ENCODE peak calls at places on chromosomes 6 and 20, in four cellular contexts. One of them, this sample, is unnamed.

GRCh38 chr6:67593247-67593646 is 1041.8 kb upstream of the ADGRB3 start:
- DNase-seq in activated T-cell treated with anti-CD3 and anti-CD28 coated beads, Interleukin-2, amount 50 U/mL, for 48 hours: no peak
- DNase-seq in HFFc6: no peak
- DNase-seq in HCT116: no peak
- DNase-seq in this sample: no peak

GRCh38 chr6:88952065-88952704 is 11.2 kb downstream of the RNGTT start:
- DNase-seq in activated T-cell treated with anti-CD3 and anti-CD28 coated beads, Interleukin-2, amount 50 U/mL, for 48 hours: no peak
- DNase-seq in HFFc6: no peak
- DNase-seq in HCT116: no peak
- DNase-seq in this sample: no peak

GRCh38 chr6:130365166-130366010 is 429 bp upstream of the TMEM200A start:
- DNase-seq in activated T-cell treated with anti-CD3 and anti-CD28 coated beads, Interleukin-2, amount 50 U/mL, for 48 hours: peak
- DNase-seq in HFFc6: peak
- DNase-seq in HCT116: peak
- DNase-seq in this sample: no peak

GRCh38 chr6:154536255-154536654 is 25.8 kb upstream of the CNKSR3 start:
- DNase-seq in activated T-cell treated with anti-CD3 and anti-CD28 coated beads, Interleukin-2, amount 50 U/mL, for 48 hours: no peak
- DNase-seq in HFFc6: no peak
- DNase-seq in HCT116: no peak
- DNase-seq in this sample: no peak

GRCh38 chr20:25254986-25255680 is 7.2 kb downstream of the PYGB start:
- DNase-seq in activated T-cell treated with anti-CD3 and anti-CD28 coated beads, Interleukin-2, amount 50 U/mL, for 48 hours: no peak
- DNase-seq in HFFc6: no peak
- DNase-seq in HCT116: no peak
- DNase-seq in this sample: no peak

GRCh38 chr6:21609881-21610329 is 16.4 kb downstream of the SOX4 start:
- DNase-seq in activated T-cell treated with anti-CD3 and anti-CD28 coated beads, Interleukin-2, amount 50 U/mL, for 48 hours: no peak
- DNase-seq in HFFc6: no peak
- DNase-seq in HCT116: no peak
- DNase-seq in this sample: no peak

GRCh38 chr20:36579996-36580545 is 6.7 kb downstream of the TGIF2 start:
- DNase-seq in activated T-cell treated with anti-CD3 and anti-CD28 coated beads, Interleukin-2, amount 50 U/mL, for 48 hours: no peak
- DNase-seq in HFFc6: peak
- DNase-seq in HCT116: no peak
- DNase-seq in this sample: peak

GRCh38 chr20:12171927-12172581 is 254.4 kb downstream of the BTBD3 start:
- DNase-seq in activated T-cell treated with anti-CD3 and anti-CD28 coated beads, Interleukin-2, amount 50 U/mL, for 48 hours: no peak
- DNase-seq in HFFc6: no peak
- DNase-seq in HCT116: no peak
- DNase-seq in this sample: no peak

GRCh38 chr6:37244430-37245310 is 12.9 kb upstream of the TBC1D22B start:
- DNase-seq in activated T-cell treated with anti-CD3 and anti-CD28 coated beads, Interleukin-2, amount 50 U/mL, for 48 hours: no peak
- DNase-seq in HFFc6: peak
- DNase-seq in HCT116: no peak
- DNase-seq in this sample: peak

GRCh38 chr6:47000842-47001241 is 41.3 kb downstream of the ADGRF1 start:
- DNase-seq in activated T-cell treated with anti-CD3 and anti-CD28 coated beads, Interleukin-2, amount 50 U/mL, for 48 hours: no peak
- DNase-seq in HFFc6: no peak
- DNase-seq in HCT116: no peak
- DNase-seq in this sample: no peak

GRCh38 chr20:32727663-32728062 is 15.6 kb downstream of the COMMD7 start:
- DNase-seq in activated T-cell treated with anti-CD3 and anti-CD28 coated beads, Interleukin-2, amount 50 U/mL, for 48 hours: no peak
- DNase-seq in HFFc6: peak
- DNase-seq in HCT116: no peak
- DNase-seq in this sample: no peak

GRCh38 chr6:108564178-108564577 is 3.5 kb downstream of the FOXO3 start:
- DNase-seq in activated T-cell treated with anti-CD3 and anti-CD28 coated beads, Interleukin-2, amount 50 U/mL, for 48 hours: no peak
- DNase-seq in HFFc6: peak
- DNase-seq in HCT116: peak
- DNase-seq in this sample: no peak

GRCh38 chr6:43809417-43810305 is 39.6 kb downstream of the VEGFA start:
- DNase-seq in activated T-cell treated with anti-CD3 and anti-CD28 coated beads, Interleukin-2, amount 50 U/mL, for 48 hours: no peak
- DNase-seq in HFFc6: peak
- DNase-seq in HCT116: no peak
- DNase-seq in this sample: peak

GRCh38 chr6:127120109-127120786 is 1.8 kb downstream of the RSPO3 start:
- DNase-seq in activated T-cell treated with anti-CD3 and anti-CD28 coated beads, Interleukin-2, amount 50 U/mL, for 48 hours: peak
- DNase-seq in HFFc6: no peak
- DNase-seq in HCT116: no peak
- DNase-seq in this sample: no peak

GRCh38 chr6:44672838-44673237 is 285.3 kb downstream of the CDC5L start:
- DNase-seq in activated T-cell treated with anti-CD3 and anti-CD28 coated beads, Interleukin-2, amount 50 U/mL, for 48 hours: no peak
- DNase-seq in HFFc6: no peak
- DNase-seq in HCT116: no peak
- DNase-seq in this sample: no peak

GRCh38 chr6:167734662-167735497 is 91.8 kb upstream of the AFDN start:
- DNase-seq in activated T-cell treated with anti-CD3 and anti-CD28 coated beads, Interleukin-2, amount 50 U/mL, for 48 hours: no peak
- DNase-seq in HFFc6: no peak
- DNase-seq in HCT116: no peak
- DNase-seq in this sample: no peak

GRCh38 chr6:3280091-3280490 is 21.3 kb downstream of the PSMG4 start:
- DNase-seq in activated T-cell treated with anti-CD3 and anti-CD28 coated beads, Interleukin-2, amount 50 U/mL, for 48 hours: no peak
- DNase-seq in HFFc6: no peak
- DNase-seq in HCT116: no peak
- DNase-seq in this sample: no peak

GRCh38 chr20:63979549-63980316 is at the start of gene SAMD10:
- DNase-seq in activated T-cell treated with anti-CD3 and anti-CD28 coated beads, Interleukin-2, amount 50 U/mL, for 48 hours: peak
- DNase-seq in HFFc6: no peak
- DNase-seq in HCT116: no peak
- DNase-seq in this sample: peak

GRCh38 chr6:89895273-89895874 is 1.1 kb downstream of the GJA10 start:
- DNase-seq in activated T-cell treated with anti-CD3 and anti-CD28 coated beads, Interleukin-2, amount 50 U/mL, for 48 hours: no peak
- DNase-seq in HFFc6: peak
- DNase-seq in HCT116: no peak
- DNase-seq in this sample: peak

GRCh38 chr6:157061770-157062594 is 261.3 kb downstream of the TMEM242 start:
- DNase-seq in activated T-cell treated with anti-CD3 and anti-CD28 coated beads, Interleukin-2, amount 50 U/mL, for 48 hours: no peak
- DNase-seq in HFFc6: no peak
- DNase-seq in HCT116: no peak
- DNase-seq in this sample: peak

GRCh38 chr20:49603209-49603627 is 35.3 kb upstream of the PTGIS start:
- DNase-seq in activated T-cell treated with anti-CD3 and anti-CD28 coated beads, Interleukin-2, amount 50 U/mL, for 48 hours: no peak
- DNase-seq in HFFc6: peak
- DNase-seq in HCT116: no peak
- DNase-seq in this sample: peak

GRCh38 chr6:10416516-10416862 is 1.6 kb upstream of the TFAP2A start:
- DNase-seq in activated T-cell treated with anti-CD3 and anti-CD28 coated beads, Interleukin-2, amount 50 U/mL, for 48 hours: no peak
- DNase-seq in HFFc6: no peak
- DNase-seq in HCT116: no peak
- DNase-seq in this sample: no peak

GRCh38 chr6:144844596-144844995 is 559.5 kb downstream of the UTRN start:
- DNase-seq in activated T-cell treated with anti-CD3 and anti-CD28 coated beads, Interleukin-2, amount 50 U/mL, for 48 hours: no peak
- DNase-seq in HFFc6: no peak
- DNase-seq in HCT116: no peak
- DNase-seq in this sample: no peak

GRCh38 chr6:139161817-139162284 is 27.0 kb downstream of the HECA start:
- DNase-seq in activated T-cell treated with anti-CD3 and anti-CD28 coated beads, Interleukin-2, amount 50 U/mL, for 48 hours: peak
- DNase-seq in HFFc6: no peak
- DNase-seq in HCT116: no peak
- DNase-seq in this sample: no peak

GRCh38 chr20:3784226-3784853 is 2.2 kb downstream of the CENPB start:
- DNase-seq in activated T-cell treated with anti-CD3 and anti-CD28 coated beads, Interleukin-2, amount 50 U/mL, for 48 hours: no peak
- DNase-seq in HFFc6: no peak
- DNase-seq in HCT116: no peak
- DNase-seq in this sample: no peak

GRCh38 chr6:33988121-33989015 is 157.5 kb downstream of the GRM4 start:
- DNase-seq in activated T-cell treated with anti-CD3 and anti-CD28 coated beads, Interleukin-2, amount 50 U/mL, for 48 hours: no peak
- DNase-seq in HFFc6: no peak
- DNase-seq in HCT116: no peak
- DNase-seq in this sample: no peak

GRCh38 chr6:162074641-162075040 is 652.9 kb downstream of the PRKN start:
- DNase-seq in activated T-cell treated with anti-CD3 and anti-CD28 coated beads, Interleukin-2, amount 50 U/mL, for 48 hours: no peak
- DNase-seq in HFFc6: no peak
- DNase-seq in HCT116: no peak
- DNase-seq in this sample: no peak

GRCh38 chr6:83352413-83352812 is 78.4 kb downstream of the ME1 start:
- DNase-seq in activated T-cell treated with anti-CD3 and anti-CD28 coated beads, Interleukin-2, amount 50 U/mL, for 48 hours: no peak
- DNase-seq in HFFc6: no peak
- DNase-seq in HCT116: no peak
- DNase-seq in this sample: no peak

GRCh38 chr20:58818585-58819285 is 32.0 kb downstream of the GNAS-AS1 start:
- DNase-seq in activated T-cell treated with anti-CD3 and anti-CD28 coated beads, Interleukin-2, amount 50 U/mL, for 48 hours: peak
- DNase-seq in HFFc6: peak
- DNase-seq in HCT116: no peak
- DNase-seq in this sample: no peak

GRCh38 chr6:90403489-90404381 is 107.1 kb upstream of the BACH2 start:
- DNase-seq in activated T-cell treated with anti-CD3 and anti-CD28 coated beads, Interleukin-2, amount 50 U/mL, for 48 hours: no peak
- DNase-seq in HFFc6: no peak
- DNase-seq in HCT116: no peak
- DNase-seq in this sample: no peak

GRCh38 chr20:57483287-57484050 is 41.5 kb downstream of the CTCFL start:
- DNase-seq in activated T-cell treated with anti-CD3 and anti-CD28 coated beads, Interleukin-2, amount 50 U/mL, for 48 hours: no peak
- DNase-seq in HFFc6: no peak
- DNase-seq in HCT116: no peak
- DNase-seq in this sample: no peak

GRCh38 chr6:95866732-95867131 is 149.0 kb upstream of the FUT9 start:
- DNase-seq in activated T-cell treated with anti-CD3 and anti-CD28 coated beads, Interleukin-2, amount 50 U/mL, for 48 hours: no peak
- DNase-seq in HFFc6: no peak
- DNase-seq in HCT116: peak
- DNase-seq in this sample: peak

GRCh38 chr20:1844723-1845523 is 50.3 kb upstream of the SIRPA start:
- DNase-seq in activated T-cell treated with anti-CD3 and anti-CD28 coated beads, Interleukin-2, amount 50 U/mL, for 48 hours: peak
- DNase-seq in HFFc6: no peak
- DNase-seq in HCT116: no peak
- DNase-seq in this sample: peak

GRCh38 chr20:11849976-11850670 is 67.6 kb upstream of the BTBD3 start:
- DNase-seq in activated T-cell treated with anti-CD3 and anti-CD28 coated beads, Interleukin-2, amount 50 U/mL, for 48 hours: no peak
- DNase-seq in HFFc6: peak
- DNase-seq in HCT116: peak
- DNase-seq in this sample: no peak

GRCh38 chr6:39777661-39778060 is 14.5 kb upstream of the DAAM2 start:
- DNase-seq in activated T-cell treated with anti-CD3 and anti-CD28 coated beads, Interleukin-2, amount 50 U/mL, for 48 hours: no peak
- DNase-seq in HFFc6: no peak
- DNase-seq in HCT116: no peak
- DNase-seq in this sample: no peak

GRCh38 chr6:145273136-145273535 is 462.2 kb downstream of the EPM2A start:
- DNase-seq in activated T-cell treated with anti-CD3 and anti-CD28 coated beads, Interleukin-2, amount 50 U/mL, for 48 hours: no peak
- DNase-seq in HFFc6: no peak
- DNase-seq in HCT116: no peak
- DNase-seq in this sample: no peak

GRCh38 chr20:52783769-52784168 is 188.4 kb upstream of the TSHZ2 start:
- DNase-seq in activated T-cell treated with anti-CD3 and anti-CD28 coated beads, Interleukin-2, amount 50 U/mL, for 48 hours: peak
- DNase-seq in HFFc6: no peak
- DNase-seq in HCT116: no peak
- DNase-seq in this sample: peak

GRCh38 chr6:156564128-156564806 is 212.9 kb upstream of the ARID1B start:
- DNase-seq in activated T-cell treated with anti-CD3 and anti-CD28 coated beads, Interleukin-2, amount 50 U/mL, for 48 hours: peak
- DNase-seq in HFFc6: peak
- DNase-seq in HCT116: peak
- DNase-seq in this sample: peak

GRCh38 chr6:143843689-143844405 is 709 bp downstream of the LTV1 start:
- DNase-seq in activated T-cell treated with anti-CD3 and anti-CD28 coated beads, Interleukin-2, amount 50 U/mL, for 48 hours: no peak
- DNase-seq in HFFc6: no peak
- DNase-seq in HCT116: no peak
- DNase-seq in this sample: no peak

This sample was measured in dermis microvascular lymphatic vessel endothelial cell.